ENCODE peak calls at places on chromosomes 5 and 9, in ten cellular contexts. S is lung; R is neuronal stem cell; V is effector memory CD4-positive, alpha-beta T cell; C is non-pigmented ciliary epithelial cell; M is C1 segment of cervical spinal cord; A is amygdala; F is AG10803; K is HTR-8/SVneo; H is colonic mucosa. O is an unnamed sample.

GRCh38 chr9:121772600-121773285 is 121.3 kb downstream of the DAB2IP start:
- DNase-seq in S (no peak), R (no peak), V (no peak), C (no peak), M (peak), A (peak), F (no peak), K (no peak), H (no peak), O (peak)

GRCh38 chr9:135526089-135526729 is 5.0 kb downstream of the LCN1 start:
- DNase-seq in S (no peak), R (no peak), V (no peak), C (no peak), M (no peak), A (no peak), F (no peak), K (no peak), H (no peak), O (no peak)

GRCh38 chr9:117214416-117214815 is 200.4 kb downstream of the ASTN2 start:
- DNase-seq in S (no peak), R (no peak), V (no peak), C (no peak), M (no peak), A (no peak), F (no peak), K (no peak), H (no peak), O (no peak)

GRCh38 chr5:95852567-95852966 is 30.0 kb upstream of the GLRX start:
- DNase-seq in S (no peak), R (no peak), V (no peak), C (no peak), M (no peak), A (no peak), F (no peak), K (no peak), H (no peak), O (no peak)

GRCh38 chr9:96163712-96164111 is 138.3 kb downstream of the HSD17B3 start:
- DNase-seq in S (no peak), R (no peak), V (no peak), C (no peak), M (no peak), A (no peak), F (no peak), K (no peak), H (no peak), O (no peak)

GRCh38 chr9:113674436-113674835 is 201.7 kb upstream of the ZNF618 start:
- DNase-seq in S (no peak), R (no peak), V (no peak), C (no peak), M (no peak), A (no peak), F (peak), K (no peak), H (no peak), O (no peak)

GRCh38 chr5:83551826-83552225 is 80.3 kb downstream of the VCAN start:
- DNase-seq in S (no peak), R (no peak), V (no peak), C (no peak), M (no peak), A (no peak), F (peak), K (no peak), H (no peak), O (no peak)

GRCh38 chr9:107870927-107871720 is 381.6 kb upstream of the KLF4 start:
- DNase-seq in S (no peak), R (no peak), V (no peak), C (no peak), M (no peak), A (no peak), F (no peak), K (no peak), H (no peak), O (no peak)

GRCh38 chr5:154273028-154273617 is 82.6 kb downstream of the GALNT10 start:
- DNase-seq in S (peak), R (no peak), V (no peak), C (no peak), M (no peak), A (no peak), F (peak), K (peak), H (peak), O (no peak)

GRCh38 chr5:61280766-61281427 is 51.2 kb upstream of the ZSWIM6 start:
- DNase-seq in S (peak), R (no peak), V (no peak), C (no peak), M (no peak), A (no peak), F (no peak), K (no peak), H (no peak), O (no peak)

GRCh38 chr9:8660383-8660782 is 860.8 kb upstream of the DMAC1 start:
- DNase-seq in S (no peak), R (no peak), V (no peak), C (no peak), M (peak), A (no peak), F (no peak), K (no peak), H (peak), O (no peak)

GRCh38 chr5:146877178-146877681 is 1.3 kb downstream of the PPP2R2B start:
- DNase-seq in S (no peak), R (no peak), V (no peak), C (no peak), M (peak), A (no peak), F (no peak), K (no peak), H (no peak), O (peak)

GRCh38 chr9:92328225-92328624 is 2.5 kb downstream of the CENPP start:
- DNase-seq in S (no peak), R (no peak), V (no peak), C (no peak), M (no peak), A (no peak), F (peak), K (peak), H (no peak), O (no peak)

GRCh38 chr5:34743878-34744277 is 87.8 kb downstream of the RAI14 start:
- DNase-seq in S (no peak), R (no peak), V (no peak), C (peak), M (no peak), A (no peak), F (peak), K (peak), H (no peak), O (no peak)

GRCh38 chr5:134018154-134018985 is 13.6 kb upstream of the VDAC1 start:
- DNase-seq in S (no peak), R (no peak), V (no peak), C (no peak), M (no peak), A (no peak), F (no peak), K (no peak), H (peak), O (no peak)

GRCh38 chr5:133735346-133735745 is 123.0 kb upstream of the FSTL4 start:
- DNase-seq in S (no peak), R (no peak), V (no peak), C (no peak), M (no peak), A (no peak), F (peak), K (peak), H (no peak), O (no peak)

O was measured in hippocampal formation.